ENCODE peak calls at places on chromosomes 12 and 14, in four cellular contexts. Z is K562, K is HCT116, O is HepG2. F is an unnamed sample.

GRCh38 chr14:106166232-106166631 is 639.8 kb downstream of the TMEM121 start:
- DNase-seq in Z (no peak), K (no peak), O (no peak), F (no peak)

GRCh38 chr14:65949711-65950516 is 536.3 kb upstream of the CCDC196 start:
- DNase-seq in Z (peak), K (peak), O (peak), F (no peak)

GRCh38 chr14:71956920-71957563 is 24.8 kb downstream of the RGS6 start:
- DNase-seq in Z (no peak), K (no peak), O (no peak), F (no peak)

GRCh38 chr14:85764809-85765208 is 234.9 kb downstream of the FLRT2 start:
- DNase-seq in Z (no peak), K (no peak), O (no peak), F (no peak)

GRCh38 chr12:65903680-65904403 is 79.6 kb downstream of the HMGA2 start:
- DNase-seq in Z (no peak), K (no peak), O (no peak), F (no peak)

GRCh38 chr12:108131657-108132126 is 2.6 kb downstream of the WSCD2 start:
- DNase-seq in Z (no peak), K (no peak), O (no peak), F (no peak)

GRCh38 chr14:95575820-95576473 is 41.1 kb downstream of the GLRX5 start:
- DNase-seq in Z (no peak), K (no peak), O (no peak), F (no peak)

GRCh38 chr14:58465425-58465824 is 37.9 kb downstream of the KIAA0586 start:
- DNase-seq in Z (no peak), K (no peak), O (peak), F (no peak)

GRCh38 chr14:50954811-50955372 is 10.6 kb upstream of the PYGL start:
- DNase-seq in Z (peak), K (peak), O (peak), F (peak)

GRCh38 chr12:1347294-1347693 is 247.1 kb downstream of the FBXL14 start:
- DNase-seq in Z (no peak), K (no peak), O (no peak), F (no peak)

GRCh38 chr12:76455582-76456345 is 103.8 kb downstream of the OSBPL8 start:
- DNase-seq in Z (peak), K (peak), O (peak), F (peak)

GRCh38 chr12:51519755-51520154 is 71.3 kb upstream of the SCN8A start:
- DNase-seq in Z (no peak), K (no peak), O (no peak), F (no peak)

GRCh38 chr12:88737838-88738472 is 157.7 kb upstream of the KITLG start:
- DNase-seq in Z (no peak), K (no peak), O (no peak), F (no peak)

GRCh38 chr12:52648012-52648550 is 3.9 kb downstream of the KRT2 start:
- DNase-seq in Z (no peak), K (no peak), O (no peak), F (no peak)

GRCh38 chr14:25622752-25623151 is 572.8 kb upstream of the STXBP6 start:
- DNase-seq in Z (no peak), K (no peak), O (no peak), F (no peak)

GRCh38 chr14:56310643-56311042 is 192.4 kb downstream of the PELI2 start:
- DNase-seq in Z (no peak), K (no peak), O (no peak), F (no peak)

GRCh38 chr14:55851301-55851700 is 266.9 kb upstream of the PELI2 start:
- DNase-seq in Z (no peak), K (no peak), O (no peak), F (no peak)

GRCh38 chr12:130762319-130762675 is 46.2 kb upstream of the RIMBP2 start:
- DNase-seq in Z (no peak), K (no peak), O (no peak), F (no peak)

GRCh38 chr12:96401061-96401871 is 1.0 kb upstream of the CDK17 start:
- DNase-seq in Z (peak), K (peak), O (peak), F (peak)

GRCh38 chr14:51849095-51849494 is 11.3 kb upstream of the GNG2 start:
- DNase-seq in Z (no peak), K (no peak), O (no peak), F (no peak)

GRCh38 chr14:95286649-95287048 is 33.1 kb downstream of the CLMN start:
- DNase-seq in Z (no peak), K (no peak), O (no peak), F (no peak)

GRCh38 chr14:68609012-68609411 is 183.9 kb downstream of the ZFP36L1 start:
- DNase-seq in Z (no peak), K (no peak), O (no peak), F (no peak)

GRCh38 chr14:105605501-105606304 is 79.3 kb downstream of the TMEM121 start:
- DNase-seq in Z (no peak), K (no peak), O (no peak), F (no peak)

GRCh38 chr12:11805680-11806079 is 156.2 kb downstream of the ETV6 start:
- DNase-seq in Z (no peak), K (no peak), O (peak), F (no peak)

GRCh38 chr12:109432842-109433304 is 44.2 kb downstream of the KCTD10 start:
- DNase-seq in Z (peak), K (peak), O (peak), F (peak)

GRCh38 chr12:124379938-124380754 is 85.3 kb downstream of the RFLNA start:
- DNase-seq in Z (no peak), K (no peak), O (no peak), F (no peak)

GRCh38 chr12:132661972-132662371 is 25.2 kb downstream of the POLE start:
- DNase-seq in Z (no peak), K (no peak), O (no peak), F (no peak)
- TF ChIP-seq ZBTB33 in Z (no peak), K (no peak), O (no peak), F (no peak)

DNA sequence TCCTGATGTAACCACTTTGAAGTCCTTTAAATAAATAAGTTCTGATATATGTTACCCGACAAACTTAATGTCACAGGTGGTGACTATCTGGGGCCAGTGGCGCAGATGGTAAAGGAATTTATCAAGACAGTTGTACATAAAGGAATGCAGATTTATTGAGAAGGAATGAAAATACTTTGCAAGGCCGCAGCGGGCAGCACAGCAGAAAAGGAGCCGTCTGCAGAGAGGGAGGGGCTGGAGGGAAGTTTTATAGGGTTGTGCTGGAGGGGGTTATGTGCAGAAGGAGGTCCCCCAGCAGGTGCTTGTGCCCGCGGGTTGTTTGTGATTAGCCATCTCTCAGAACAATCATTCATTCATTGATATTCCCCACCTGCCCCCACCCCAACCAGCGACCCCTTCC is 17.4 kb downstream of the GPRC5D start:
- DNase-seq in Z (no peak), K (no peak), O (no peak), F (no peak)
- H2AFZ ChIP-seq in Z (no peak), K (no peak), O (no peak), F (no peak)

GRCh38 chr14:104546021-104546491 is 33.5 kb upstream of the C14orf180 start:
- DNase-seq in Z (no peak), K (no peak), O (no peak), F (peak)
- TF ChIP-seq ELF1 in Z (no peak), K (no peak), O (no peak), F (no peak)

GRCh38 chr12:57309420-57309819 is 58.4 kb upstream of the STAC3 start:
- DNase-seq in Z (no peak), K (no peak), O (no peak), F (no peak)
- TF ChIP-seq ZBTB33 in Z (no peak), K (no peak), O (no peak), F (no peak)

F was measured in SK-N-SH.